ENCODE peak calls at places on chromosomes 11 and 22, in seven cellular contexts. D is activated CD4-positive, alpha-beta memory T cell treated with anti-CD3 and anti-CD28 coated beads for 36 hours; G is non-pigmented ciliary epithelial cell; E is HepG2; U is fibroblast of pulmonary artery; P is RPMI7951; Z is CD8-positive, alpha-beta T cell. O is an unnamed sample.

GRCh38 chr11:116420770-116421528 is 351.8 kb downstream of the BUD13 start:
- DNase-seq in G (no peak), D (no peak), Z (no peak), E (no peak), U (no peak), P (peak), O (no peak)

GRCh38 chr22:25067851-25068421 is 115.4 kb downstream of the KIAA1671 start:
- DNase-seq in U (no peak), G (no peak), P (no peak), Z (peak), E (no peak), D (peak), O (peak)

GRCh38 chr11:8772571-8772970 is 90.0 kb downstream of the RPL27A start:
- DNase-seq in E (no peak), Z (no peak), U (no peak), D (no peak), G (no peak), P (no peak), O (no peak)

GRCh38 chr11:16252373-16252772 is 104.0 kb downstream of the SOX6 start:
- DNase-seq in G (no peak), D (no peak), Z (no peak), U (peak), P (no peak), E (peak), O (no peak)

GRCh38 chr11:127247261-127247660 is 246.7 kb upstream of the KIRREL3 start:
- DNase-seq in P (no peak), G (no peak), E (no peak), Z (no peak), U (no peak), D (no peak), O (no peak)

GRCh38 chr11:35134403-35135126 is 4.4 kb upstream of the CD44 start:
- DNase-seq in D (no peak), E (no peak), Z (no peak), P (no peak), U (no peak), G (no peak), O (no peak)

GRCh38 chr11:68081691-68082090 is 39.5 kb downstream of the CHKA start:
- DNase-seq in P (no peak), Z (no peak), E (no peak), U (no peak), D (no peak), G (no peak), O (no peak)

GRCh38 chr11:2912498-2912897 is 16.7 kb downstream of the PHLDA2 start:
- DNase-seq in U (peak), P (peak), E (peak), G (no peak), Z (no peak), D (no peak), O (no peak)

GRCh38 chr11:76371170-76371569 is 9.8 kb downstream of the THAP12 start:
- DNase-seq in P (peak), Z (no peak), G (peak), E (no peak), U (peak), D (peak), O (no peak)

GRCh38 chr11:46356911-46357482 is 9.7 kb downstream of the DGKZ start:
- DNase-seq in G (no peak), P (peak), E (no peak), U (peak), Z (no peak), D (no peak), O (no peak)

GRCh38 chr22:10741210-10741609 is 4786.8 kb upstream of the OR11H1 start:
- DNase-seq in E (no peak), P (no peak), U (no peak), D (no peak), G (no peak), Z (peak), O (no peak)

GRCh38 chr11:93849751-93850584 is 450 bp downstream of the VSTM5 start:
- DNase-seq in Z (no peak), P (peak), E (no peak), D (no peak), U (peak), G (no peak), O (no peak)

GRCh38 chr11:2930705-2931415 is 1.6 kb upstream of the PHLDA2 start:
- DNase-seq in D (peak), Z (peak), G (no peak), U (peak), P (no peak), E (peak), O (peak)

GRCh38 chr11:82986491-82986890 is 85.0 kb downstream of the DDIAS start:
- DNase-seq in E (no peak), G (no peak), P (no peak), Z (no peak), D (no peak), U (no peak), O (no peak)

GRCh38 chr11:35518766-35519165 is 6.7 kb downstream of the PAMR1 start:
- DNase-seq in P (no peak), D (no peak), U (no peak), Z (no peak), E (no peak), G (no peak), O (no peak)

GRCh38 chr11:99418927-99419707 is 398.4 kb downstream of the CNTN5 start:
- DNase-seq in G (no peak), U (no peak), P (no peak), D (no peak), Z (no peak), E (no peak), O (no peak)

GRCh38 chr11:34890812-34891211 is 25.4 kb downstream of the APIP start:
- DNase-seq in P (peak), E (peak), U (peak), Z (no peak), G (peak), D (no peak), O (no peak)

O was measured in CD4-positive, alpha-beta T cell.